ENCODE peak calls at places on chromosome 21, in five cellular contexts. H is cardiac fibroblast, Z is astrocyte, N is Calu3, Q is HFFc6. K is an unnamed sample.

GRCh38 chr21:40191616-40192015 is 324.4 kb downstream of the PCP4 start:
- DNase-seq in Z (no peak), N (no peak), Q (no peak), H (no peak), K (no peak)

GRCh38 chr21:28871388-28872015 is 121.2 kb downstream of the LTN1 start:
- DNase-seq in Z (no peak), H (no peak), Q (peak; percentile 35), N (no peak), K (no peak)

GRCh38 chr21:38477241-38477640 is 21.0 kb downstream of the ERG start:
- DNase-seq in H (no peak), N (no peak), Z (peak; percentile 96), Q (no peak), K (no peak)

GRCh38 chr21:18449586-18449985 is 46.0 kb upstream of the TMPRSS15 start:
- DNase-seq in Q (no peak), Z (no peak), N (no peak), H (no peak), K (no peak)

GRCh38 chr21:39313457-39314154 is at the start of gene BRWD1:
- DNase-seq in Z (peak; percentile 77), N (peak; percentile 81), Q (peak; percentile 67), H (peak; percentile 90), K (peak; percentile 92)

GRCh38 chr21:32336711-32337110 is 38.1 kb downstream of the MRAP start:
- DNase-seq in H (peak; percentile 48), Q (peak; percentile 29), N (no peak), Z (peak; percentile 49), K (no peak)

GRCh38 chr21:10627316-10627863 is 106.0 kb downstream of the TPTE start:
- DNase-seq in Q (no peak), N (no peak), Z (no peak), H (no peak), K (no peak)

GRCh38 chr21:37367301-37367757 is 756 bp downstream of the DYRK1A start:
- DNase-seq in N (no peak), Q (no peak), H (no peak), Z (no peak), K (no peak)

GRCh38 chr21:39180429-39181019 is 2.7 kb downstream of the PSMG1 start:
- DNase-seq in Q (peak; percentile 13), H (no peak), N (no peak), Z (no peak), K (no peak)

GRCh38 chr21:37385179-37385765 is 18.7 kb downstream of the DYRK1A start:
- DNase-seq in N (no peak), H (no peak), Q (no peak), Z (no peak), K (no peak)

GRCh38 chr21:46661211-46661625 is 25.7 kb downstream of the PRMT2 start:
- DNase-seq in H (peak; percentile 83), Q (peak; percentile 68), Z (peak; percentile 72), N (no peak), K (no peak)

GRCh38 chr21:41610042-41610839 is 102.3 kb upstream of the TMPRSS2 start:
- DNase-seq in H (peak; percentile 72), Q (peak; percentile 23), N (peak; percentile 66), Z (peak; percentile 27), K (no peak)

GRCh38 chr21:18986197-18986596 is 582.6 kb upstream of the TMPRSS15 start:
- DNase-seq in H (no peak), N (no peak), Q (no peak), Z (no peak), K (no peak)

GRCh38 chr21:37208741-37209225 is 58.4 kb downstream of the VPS26C start:
- DNase-seq in N (no peak), Q (no peak), Z (no peak), H (no peak), K (peak; percentile 77)

GRCh38 chr21:46551636-46552241 is 53.1 kb downstream of the S100B start:
- DNase-seq in H (no peak), Z (no peak), Q (no peak), N (no peak), K (no peak)

GRCh38 chr21:38333290-38334272 is 76.8 kb downstream of the KCNJ15 start:
- DNase-seq in Z (no peak), N (no peak), Q (no peak), H (peak; percentile 49), K (no peak)

GRCh38 chr21:21165063-21165645 is 166.9 kb downstream of the NCAM2 start:
- DNase-seq in H (peak; percentile 93), Z (peak; percentile 98), Q (peak; percentile 89), N (no peak), K (no peak)

GRCh38 chr21:17402885-17403477 is 109.9 kb upstream of the CXADR start:
- DNase-seq in H (peak; percentile 21), Q (no peak), Z (peak; percentile 62), N (no peak), K (no peak)

GRCh38 chr21:22791986-22792560 is 1793.9 kb downstream of the NCAM2 start:
- DNase-seq in H (peak; percentile 66), Q (peak; percentile 45), Z (peak; percentile 3), N (peak; percentile 2), K (no peak)

GRCh38 chr21:16330340-16331319 is 600.8 kb downstream of the USP25 start:
- DNase-seq in Z (peak; percentile 62), H (peak; percentile 89), N (peak; percentile 15), Q (peak; percentile 79), K (no peak)

GRCh38 chr21:37369307-37369854 is 2.8 kb downstream of the DYRK1A start:
- DNase-seq in Q (no peak), N (no peak), Z (no peak), H (no peak), K (no peak)

GRCh38 chr21:38830667-38831525 is 25.2 kb downstream of the ETS2 start:
- DNase-seq in Z (no peak), N (no peak), H (no peak), Q (no peak), K (peak; percentile 13)

GRCh38 chr21:19034041-19034440 is 630.5 kb upstream of the TMPRSS15 start:
- DNase-seq in Z (no peak), Q (no peak), H (no peak), N (no peak), K (no peak)

GRCh38 chr21:22136770-22137169 is 1138.6 kb downstream of the NCAM2 start:
- DNase-seq in H (no peak), N (no peak), Z (no peak), Q (no peak), K (no peak)

GRCh38 chr21:46545363-46545762 is 59.5 kb downstream of the S100B start:
- DNase-seq in Z (no peak), N (no peak), H (no peak), Q (peak; percentile 16), K (no peak)

GRCh38 chr21:46320331-46320801 is 3.3 kb downstream of the C21orf58 start:
- DNase-seq in N (no peak), H (no peak), Q (no peak), Z (no peak), K (no peak)

GRCh38 chr21:18468775-18469174 is 65.2 kb upstream of the TMPRSS15 start:
- DNase-seq in H (no peak), N (no peak), Q (no peak), Z (no peak), K (no peak)

DNA sequence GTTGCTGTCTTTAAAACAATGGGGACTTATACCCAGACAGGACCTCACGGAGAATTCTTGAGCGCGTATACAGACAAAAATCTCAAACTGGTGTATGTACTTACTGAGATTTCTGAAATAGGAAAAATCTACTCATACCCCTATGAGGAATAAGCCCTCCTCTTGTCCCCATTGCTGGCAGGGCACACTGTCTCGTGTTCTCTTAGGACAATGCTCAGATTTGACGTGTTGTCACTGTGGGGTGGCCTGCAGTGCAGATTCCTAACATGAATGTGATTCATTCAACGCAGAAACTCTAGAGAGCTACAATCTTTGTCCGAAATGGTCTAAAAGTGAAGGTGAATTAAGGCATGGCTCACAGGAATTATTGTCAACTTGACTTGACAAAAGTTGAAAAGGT is 31.1 kb upstream of the PDE9A start:
- DNase-seq in Z (no peak), H (no peak), Q (no peak), N (no peak), K (no peak)
- TF ChIP-seq CTCF in Z (no peak), H (no peak), Q (no peak), N (no peak), K (no peak)

GRCh38 chr21:34204481-34205439 is 131.4 kb downstream of the MRPS6 start:
- DNase-seq in H (no peak), Q (no peak), Z (no peak), N (no peak), K (peak; percentile 84)
- TF ChIP-seq CTCF in H (no peak), Q (no peak), Z (no peak), N (no peak), K (no peak)

GRCh38 chr21:25887166-25887565 is 152.4 kb downstream of the GABPA start:
- DNase-seq in N (no peak), Z (no peak), Q (no peak), H (peak; percentile 31), K (no peak)
- TF ChIP-seq CTCF in N (no peak), Z (no peak), Q (peak; percentile 46), H (peak; percentile 16), K (peak; percentile 18)

GRCh38 chr21:34890258-34890723 is 158.8 kb downstream of the RUNX1 start:
- DNase-seq in Z (no peak), Q (no peak), N (no peak), H (no peak), K (no peak)

GRCh38 chr21:34889537-34890257 is 159.4 kb downstream of the RUNX1 start:
- DNase-seq in Q (peak; percentile 69), H (peak; percentile 84), Z (peak; percentile 62), N (peak; percentile 84), K (peak; percentile 93)

GRCh38 chr21:34891610-34891943 is 157.5 kb downstream of the RUNX1 start:
- DNase-seq in N (no peak), Z (no peak), H (no peak), Q (no peak), K (no peak)

GRCh38 chr21:34892196-34892595 is 156.9 kb downstream of the RUNX1 start:
- DNase-seq in N (no peak), Z (peak; percentile 60), H (no peak), Q (no peak), K (no peak)

DNA sequence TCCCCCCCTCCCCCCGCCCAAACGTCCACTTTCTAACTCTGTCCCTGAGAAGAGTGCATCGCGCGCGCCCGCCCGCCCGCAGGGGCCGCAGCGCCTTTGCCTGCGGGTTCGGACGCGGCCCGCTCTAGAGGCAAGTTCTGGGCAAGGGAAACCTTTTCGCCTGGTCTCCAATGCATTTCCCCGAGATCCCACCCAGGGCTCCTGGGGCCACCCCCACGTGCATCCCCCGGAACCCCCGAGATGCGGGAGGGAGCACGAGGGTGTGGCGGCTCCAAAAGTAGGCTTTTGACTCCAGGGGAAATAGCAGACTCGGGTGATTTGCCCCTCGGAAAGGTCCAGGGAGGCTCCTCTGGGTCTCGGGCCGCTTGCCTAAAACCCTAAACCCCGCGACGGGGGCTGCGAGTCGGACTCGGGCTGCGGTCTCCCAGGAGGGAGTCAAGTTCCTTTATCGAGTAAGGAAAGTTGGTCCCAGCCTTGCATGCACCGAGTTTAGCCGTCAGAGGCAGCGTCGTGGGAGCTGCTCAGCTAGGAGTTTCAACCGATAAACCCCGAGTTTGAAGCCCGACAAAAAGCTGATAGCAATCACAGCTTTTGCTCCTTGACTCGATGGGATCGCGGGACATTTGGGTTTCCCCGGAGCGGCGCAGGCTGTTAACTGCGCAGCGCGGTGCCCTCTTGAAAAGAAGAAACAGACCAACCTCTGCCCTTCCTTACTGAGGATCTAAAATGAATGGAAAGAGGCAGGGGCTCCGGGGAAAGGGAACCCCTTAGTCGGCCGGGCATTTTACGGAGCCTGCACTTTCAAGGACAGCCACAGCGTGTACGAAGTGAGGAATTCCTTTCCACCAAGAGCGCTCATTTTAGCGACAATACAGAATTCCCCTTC is 158.1 kb downstream of the RUNX1 start:
- DNase-seq in Q (no peak), N (peak; percentile 26), Z (peak; percentile 52), H (peak; percentile 51), K (no peak)
- TF ChIP-seq CTCF in Q (no peak), N (no peak), Z (peak; percentile 2), H (peak; percentile 0), K (no peak)

GRCh38 chr21:45270306-45270821 is 17.3 kb downstream of the POFUT2 start:
- DNase-seq in Z (no peak), N (no peak), H (peak; percentile 24), Q (no peak), K (no peak)
- TF ChIP-seq CTCF in Z (peak; percentile 18), N (no peak), H (no peak), Q (peak; percentile 50), K (peak; percentile 26)

K was measured in osteocyte.